ENCODE peak calls at places on chromosomes 6 and 20, in four cellular contexts. A is H1, W is SK-N-SH, K is HepG2. V is an unnamed sample.

GRCh38 chr6:139540276-139540675 is 165.8 kb upstream of the CITED2 start:
- DNase-seq in A (no peak), W (no peak), K (no peak), V (no peak)

GRCh38 chr6:98944598-98945011 is 3.1 kb downstream of the FBXL4 start:
- DNase-seq in A (no peak), W (peak; percentile 30), K (peak; percentile 90), V (no peak)

GRCh38 chr20:36845288-36845969 is 30.5 kb upstream of the TLDC2 start:
- DNase-seq in A (no peak), W (no peak), K (no peak), V (no peak)

GRCh38 chr6:53593001-53593488 is 48.1 kb upstream of the GCLC start:
- DNase-seq in A (no peak), W (no peak), K (no peak), V (no peak)

GRCh38 chr6:151493495-151494234 is at the start of gene CCDC170:
- DNase-seq in A (peak; percentile 83), W (peak; percentile 69), K (peak; percentile 61), V (peak; percentile 23)

GRCh38 chr6:83518946-83519489 is 6.7 kb downstream of the PRSS35 start:
- DNase-seq in A (no peak), W (peak; percentile 37), K (no peak), V (no peak)

GRCh38 chr6:76742919-76743318 is 670.5 kb upstream of the IMPG1 start:
- DNase-seq in A (no peak), W (no peak), K (no peak), V (no peak)

GRCh38 chr6:53686541-53686940 is 21.0 kb upstream of the KLHL31 start:
- DNase-seq in A (no peak), W (no peak), K (no peak), V (no peak)

GRCh38 chr20:2984956-2985661 is 58.3 kb upstream of the GNRH2 start:
- DNase-seq in A (peak; percentile 30), W (no peak), K (no peak), V (no peak)

GRCh38 chr6:27582928-27583725 is 110.2 kb upstream of the ZNF184 start:
- DNase-seq in A (peak; percentile 88), W (peak; percentile 55), K (peak; percentile 65), V (no peak)

GRCh38 chr20:3420211-3420707 is 12.8 kb upstream of the DNAAF9 start:
- DNase-seq in A (no peak), W (no peak), K (no peak), V (peak; percentile 49)

GRCh38 chr20:23340524-23340923 is 10.1 kb upstream of the NXT1 start:
- DNase-seq in A (peak; percentile 70), W (peak; percentile 67), K (peak; percentile 77), V (peak; percentile 44)

GRCh38 chr20:31494131-31494530 is 19.0 kb downstream of the REM1 start:
- DNase-seq in A (peak; percentile 67), W (no peak), K (peak; percentile 81), V (no peak)

GRCh38 chr20:52761867-52762266 is 210.3 kb upstream of the TSHZ2 start:
- DNase-seq in A (no peak), W (no peak), K (no peak), V (no peak)

GRCh38 chr6:72182337-72183246 is 296.2 kb downstream of the RIMS1 start:
- DNase-seq in A (peak; percentile 75), W (peak; percentile 59), K (no peak), V (no peak)

GRCh38 chr20:45445805-45446562 is 23.6 kb upstream of the WFDC2 start:
- DNase-seq in A (peak; percentile 81), W (peak; percentile 53), K (peak; percentile 61), V (no peak)

GRCh38 chr6:108874470-108875160 is 26.4 kb downstream of the ARMC2 start:
- DNase-seq in A (no peak), W (no peak), K (no peak), V (peak; percentile 14)

GRCh38 chr6:99589290-99589672 is 17.4 kb upstream of the PRDM13 start:
- DNase-seq in A (peak; percentile 58), W (peak; percentile 65), K (no peak), V (no peak)

GRCh38 chr6:9634776-9635175 is 780.1 kb downstream of the TFAP2A start:
- DNase-seq in A (no peak), W (no peak), K (no peak), V (no peak)

GRCh38 chr6:31680841-31681671 is at the start of gene LY6G5C:
- DNase-seq in A (peak; percentile 79), W (peak; percentile 88), K (peak; percentile 72), V (peak; percentile 60)

GRCh38 chr6:43171284-43172126 is 436 bp downstream of the SRF start:
- DNase-seq in A (peak; percentile 64), W (peak; percentile 93), K (no peak), V (no peak)

GRCh38 chr6:148109732-148110131 is 232.9 kb upstream of the SASH1 start:
- DNase-seq in A (no peak), W (no peak), K (no peak), V (no peak)

GRCh38 chr6:144360401-144360800 is 75.3 kb downstream of the UTRN start:
- DNase-seq in A (no peak), W (no peak), K (no peak), V (no peak)

GRCh38 chr6:137896647-137897046 is 29.6 kb downstream of the TNFAIP3 start:
- DNase-seq in A (no peak), W (no peak), K (no peak), V (no peak)

GRCh38 chr20:17966432-17967312 is 1.9 kb downstream of the SNX5 start:
- DNase-seq in A (no peak), W (peak; percentile 55), K (peak; percentile 67), V (no peak)

DNA sequence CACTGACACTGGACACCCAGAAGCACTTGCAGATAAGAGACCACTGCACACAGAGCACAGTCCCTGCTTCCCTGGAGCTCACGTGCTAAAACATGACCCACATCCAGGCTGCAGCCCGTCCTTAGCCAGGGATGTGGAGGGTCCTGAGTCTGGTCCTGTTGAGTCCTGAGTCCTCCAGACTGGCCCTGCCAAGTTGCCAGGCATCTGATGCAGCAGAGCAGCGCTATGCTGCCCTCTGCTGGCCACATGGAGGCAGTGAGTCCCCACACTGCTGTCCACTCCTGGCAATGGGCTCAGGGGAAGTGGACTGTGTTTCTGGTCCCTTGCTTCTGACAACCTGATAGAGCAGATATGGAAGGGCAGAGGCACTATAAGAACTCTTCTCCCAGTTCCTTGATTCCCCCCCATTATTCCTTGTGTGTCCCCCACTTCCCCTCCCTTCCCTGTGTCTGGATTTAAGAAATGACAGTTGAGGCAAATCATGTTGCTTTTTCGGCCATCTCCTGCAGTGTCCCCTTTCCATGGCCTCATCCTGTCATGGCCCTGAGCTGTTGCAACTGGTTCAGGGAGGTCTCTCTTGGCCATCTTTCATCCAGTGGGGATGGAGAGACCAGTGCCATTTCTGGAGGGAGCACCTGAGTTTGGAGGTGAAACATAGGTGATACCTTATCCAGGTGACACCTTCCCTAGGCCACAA is 86.0 kb downstream of the DHX35 start:
- DNase-seq in A (peak; percentile 82), W (peak; percentile 89), K (peak; percentile 80), V (peak; percentile 81)
- TF ChIP-seq POLR2AphosphoS5 in A (no peak), W (no peak), K (no peak), V (no peak)

GRCh38 chr20:38162878-38163875 is 1.9 kb downstream of the TGM2 start:
- DNase-seq in A (no peak), W (no peak), K (no peak), V (no peak)

GRCh38 chr20:38162149-38162548 is 2.9 kb downstream of the TGM2 start:
- DNase-seq in A (no peak), W (no peak), K (no peak), V (no peak)

GRCh38 chr20:38165089-38165965 is at the start of gene TGM2:
- DNase-seq in A (peak; percentile 79), W (peak; percentile 92), K (peak; percentile 87), V (peak; percentile 71)

GRCh38 chr20:38164624-38165088 is 414 bp downstream of the TGM2 start:
- DNase-seq in A (no peak), W (no peak), K (no peak), V (no peak)

GRCh38 chr20:38164069-38164468 is 1.0 kb downstream of the TGM2 start:
- DNase-seq in A (no peak), W (no peak), K (no peak), V (no peak)
- TF ChIP-seq TAF1 in A (no peak), W (no peak), K (no peak), V (no peak)

GRCh38 chr20:49349078-49349477 is 71.2 kb upstream of the ZNFX1 start:
- DNase-seq in A (no peak), W (no peak), K (no peak), V (no peak)
- TF ChIP-seq POLR2AphosphoS5 in A (no peak), W (no peak), K (no peak), V (no peak)

GRCh38 chr6:38209291-38209865 is 389.9 kb downstream of the ZFAND3 start:
- DNase-seq in A (no peak), W (no peak), K (no peak), V (no peak)

GRCh38 chr6:38212116-38212515 is 392.6 kb downstream of the ZFAND3 start:
- DNase-seq in A (no peak), W (no peak), K (no peak), V (no peak)

GRCh38 chr6:38207371-38207770 is 387.8 kb downstream of the ZFAND3 start:
- DNase-seq in A (no peak), W (no peak), K (no peak), V (no peak)

GRCh38 chr6:38212579-38212978 is 393.1 kb downstream of the ZFAND3 start:
- DNase-seq in A (no peak), W (no peak), K (no peak), V (no peak)

GRCh38 chr6:38208028-38208427 is 388.5 kb downstream of the ZFAND3 start:
- DNase-seq in A (no peak), W (no peak), K (no peak), V (no peak)
- TF ChIP-seq TAF1 in A (no peak), W (no peak), K (no peak), V (no peak)

GRCh38 chr6:69936674-69937363 is 70.5 kb downstream of the COL19A1 start:
- DNase-seq in A (no peak), W (no peak), K (no peak), V (no peak)

GRCh38 chr6:69935079-69935478 is 68.7 kb downstream of the COL19A1 start:
- DNase-seq in A (no peak), W (no peak), K (no peak), V (no peak)

GRCh38 chr6:69937402-69938131 is 71.2 kb downstream of the COL19A1 start:
- DNase-seq in A (no peak), W (no peak), K (no peak), V (no peak)

GRCh38 chr6:69933239-69933638 is 66.9 kb downstream of the COL19A1 start:
- DNase-seq in A (no peak), W (no peak), K (no peak), V (no peak)
- TF ChIP-seq POLR2AphosphoS5 in A (no peak), W (no peak), K (no peak), V (no peak)